ENCODE peak calls at places on chromosome 4, in ten cellular contexts. E is naive thymus-derived CD4-positive, alpha-beta T cell; K is endothelial cell; Q is EL; C is left colon; B is central memory CD4-positive, alpha-beta T cell; P is stimulated activated CD4-positive, alpha-beta T cell treated with anti-CD3 and anti-CD28 coated beads, TNF-alpha, amount 100 ng/mL, for 1 hour; U is aorta; W is cardiac septum; M is NB4. J is an unnamed sample.

GRCh38 chr4:36997727-36998126 is 246.8 kb upstream of the NWD2 start:
- DNase-seq in E (no peak), K (no peak), Q (no peak), C (no peak), B (no peak), P (no peak), U (no peak), W (no peak), M (peak), J (no peak)

GRCh38 chr4:8649631-8650261 is 57.2 kb downstream of the CPZ start:
- DNase-seq in E (no peak), K (no peak), Q (no peak), C (no peak), B (no peak), P (no peak), U (no peak), W (peak), M (no peak), J (no peak)

GRCh38 chr4:10239982-10240654 is 123.5 kb upstream of the WDR1 start:
- DNase-seq in E (no peak), K (no peak), Q (no peak), C (no peak), B (no peak), P (no peak), U (no peak), W (no peak), M (peak), J (no peak)

GRCh38 chr4:98516042-98516440 is 142.4 kb downstream of the TSPAN5 start:
- DNase-seq in E (no peak), K (no peak), Q (peak), C (no peak), B (no peak), P (no peak), U (no peak), W (no peak), M (no peak), J (no peak)

GRCh38 chr4:188867796-188868195 is 728.6 kb downstream of the TRIML1 start:
- DNase-seq in E (no peak), K (no peak), Q (no peak), C (no peak), B (no peak), P (no peak), U (no peak), W (no peak), M (no peak), J (no peak)

GRCh38 chr4:4991541-4992099 is 27.6 kb downstream of the CYTL1 start:
- DNase-seq in E (no peak), K (no peak), Q (no peak), C (no peak), B (no peak), P (no peak), U (no peak), W (peak), M (no peak), J (no peak)

GRCh38 chr4:1608821-1609500 is 75.2 kb downstream of the FAM53A start:
- DNase-seq in E (no peak), K (no peak), Q (no peak), C (no peak), B (no peak), P (no peak), U (peak), W (no peak), M (no peak), J (no peak)

GRCh38 chr4:56995525-56995924 is 16.8 kb downstream of the POLR2B start:
- DNase-seq in E (no peak), K (no peak), Q (no peak), C (no peak), B (no peak), P (no peak), U (peak), W (peak), M (no peak), J (no peak)

GRCh38 chr4:8173641-8174242 is 15.1 kb upstream of the ABLIM2 start:
- DNase-seq in E (no peak), K (no peak), Q (peak), C (no peak), B (no peak), P (no peak), U (no peak), W (no peak), M (no peak), J (no peak)

GRCh38 chr4:26648260-26648659 is 64.4 kb downstream of the TBC1D19 start:
- DNase-seq in E (no peak), K (no peak), Q (no peak), C (no peak), B (no peak), P (no peak), U (no peak), W (no peak), M (no peak), J (no peak)

GRCh38 chr4:149441338-149441737 is 374.3 kb downstream of the IQCM start:
- DNase-seq in E (no peak), K (no peak), Q (peak), C (no peak), B (no peak), P (no peak), U (no peak), W (no peak), M (no peak), J (no peak)

GRCh38 chr4:4575284-4576211 is 33.7 kb upstream of the STX18 start:
- DNase-seq in E (peak), K (peak), Q (peak), C (peak), B (peak), P (peak), U (peak), W (peak), M (no peak), J (no peak)

GRCh38 chr4:23770011-23770410 is 119.8 kb downstream of the PPARGC1A start:
- DNase-seq in E (no peak), K (no peak), Q (peak), C (no peak), B (no peak), P (no peak), U (no peak), W (no peak), M (no peak), J (no peak)

GRCh38 chr4:1569461-1570151 is 114.5 kb downstream of the FAM53A start:
- DNase-seq in E (no peak), K (no peak), Q (no peak), C (peak), B (no peak), P (no peak), U (peak), W (no peak), M (no peak), J (no peak)

GRCh38 chr4:128468485-128468989 is 180.9 kb upstream of the PGRMC2 start:
- DNase-seq in E (no peak), K (no peak), Q (peak), C (peak), B (no peak), P (no peak), U (peak), W (no peak), M (no peak), J (no peak)

GRCh38 chr4:101791189-101791572 is 651 bp downstream of the BANK1 start:
- DNase-seq in E (peak), K (no peak), Q (peak), C (peak), B (no peak), P (no peak), U (no peak), W (no peak), M (peak), J (no peak)